ENCODE peak calls at places on chromosomes 6 and 20, in eight cellular contexts. Y is T-helper 9 cell, S is LoVo, A is iPS DF 6.9, R is EL, H is GDM1, Q is WERI-Rb-1, J is amniotic stem cell. O is an unnamed sample.
A peak's percentile ranks its signal among the peaks of the same experiment; 100 is the strongest.

GRCh38 chr20:47020231-47020630 is 125.6 kb downstream of the EYA2 start:
- DNase-seq in Y (no peak), S (no peak), A (no peak), R (no peak), H (no peak), Q (no peak), J (no peak), O (no peak)

GRCh38 chr20:35451295-35451694 is 4.1 kb upstream of the CEP250 start:
- DNase-seq in Y (no peak), S (no peak), A (no peak), R (no peak), H (no peak), Q (no peak), J (no peak), O (peak; percentile 97)

GRCh38 chr20:44532248-44532980 is 10.5 kb upstream of the SERINC3 start:
- DNase-seq in Y (no peak), S (no peak), A (no peak), R (peak; percentile 29), H (no peak), Q (no peak), J (no peak), O (no peak)

GRCh38 chr6:119193707-119194106 is 115.2 kb upstream of the FAM184A start:
- DNase-seq in Y (no peak), S (no peak), A (no peak), R (no peak), H (no peak), Q (no peak), J (no peak), O (no peak)

GRCh38 chr20:63573739-63574131 is 304 bp downstream of the HELZ2 start:
- DNase-seq in Y (no peak), S (no peak), A (no peak), R (no peak), H (no peak), Q (no peak), J (no peak), O (no peak)

GRCh38 chr6:3881722-3882421 is 32.7 kb downstream of the FAM50B start:
- DNase-seq in Y (no peak), S (no peak), A (no peak), R (no peak), H (no peak), Q (no peak), J (no peak), O (no peak)

GRCh38 chr6:97594834-97595233 is 311.8 kb upstream of the MMS22L start:
- DNase-seq in Y (no peak), S (no peak), A (no peak), R (peak; percentile 1), H (no peak), Q (no peak), J (no peak), O (no peak)

GRCh38 chr6:150273457-150274309 is 95.1 kb upstream of the IYD start:
- DNase-seq in Y (no peak), S (no peak), A (no peak), R (no peak), H (no peak), Q (peak; percentile 92), J (no peak), O (no peak)

GRCh38 chr6:17015144-17015543 is 86.7 kb upstream of the STMND1 start:
- DNase-seq in Y (no peak), S (no peak), A (no peak), R (no peak), H (no peak), Q (no peak), J (no peak), O (no peak)

GRCh38 chr20:63126876-63127699 is 88.8 kb downstream of the YTHDF1 start:
- DNase-seq in Y (no peak), S (no peak), A (no peak), R (no peak), H (no peak), Q (no peak), J (no peak), O (no peak)

GRCh38 chr6:53718597-53719460 is 53.3 kb upstream of the KLHL31 start:
- DNase-seq in Y (no peak), S (peak; percentile 91), A (peak; percentile 48), R (peak; percentile 59), H (peak; percentile 28), Q (peak; percentile 72), J (peak; percentile 68), O (peak; percentile 76)

GRCh38 chr20:8913452-8913851 is 155.4 kb upstream of the PLCB4 start:
- DNase-seq in Y (no peak), S (no peak), A (no peak), R (no peak), H (no peak), Q (no peak), J (no peak), O (no peak)

GRCh38 chr20:62816879-62817873 is at the start of gene COL9A3:
- DNase-seq in Y (no peak), S (no peak), A (no peak), R (no peak), H (no peak), Q (no peak), J (no peak), O (no peak)

GRCh38 chr6:147311218-147311617 is 107.0 kb downstream of the STXBP5 start:
- DNase-seq in Y (no peak), S (no peak), A (no peak), R (peak; percentile 29), H (no peak), Q (no peak), J (peak; percentile 23), O (no peak)

GRCh38 chr6:33923857-33924514 is 120.2 kb upstream of the MLN start:
- DNase-seq in Y (no peak), S (no peak), A (no peak), R (no peak), H (no peak), Q (peak; percentile 70), J (no peak), O (peak; percentile 33)

GRCh38 chr6:90434096-90434495 is 137.5 kb upstream of the BACH2 start:
- DNase-seq in Y (no peak), S (no peak), A (no peak), R (no peak), H (no peak), Q (peak; percentile 24), J (no peak), O (no peak)

O was measured in NCI-H1105.